ENCODE peak calls at places on chromosomes 13 and 19, in seven cellular contexts. One of them, this sample, is unnamed.

GRCh38 chr13:52414963-52415362 is 9.0 kb upstream of the THSD1 start:
- DNase-seq in astrocyte: peak; percentile 69
- DNase-seq in adrenal gland: no peak
- DNase-seq in sigmoid colon: no peak
- DNase-seq in mammary epithelial cell: peak; percentile 92
- DNase-seq in brain microvascular endothelial cell: peak; percentile 58
- DNase-seq in spleen: no peak
- DNase-seq in this sample: peak; percentile 98

GRCh38 chr13:100210966-100211710 is 122.2 kb downstream of the PCCA start:
- DNase-seq in astrocyte: peak; percentile 78
- DNase-seq in adrenal gland: no peak
- DNase-seq in sigmoid colon: no peak
- DNase-seq in mammary epithelial cell: no peak
- DNase-seq in brain microvascular endothelial cell: peak; percentile 51
- DNase-seq in spleen: no peak
- DNase-seq in this sample: no peak

GRCh38 chr13:55069746-55070145 is 2041.1 kb downstream of the OLFM4 start:
- DNase-seq in astrocyte: no peak
- DNase-seq in adrenal gland: no peak
- DNase-seq in sigmoid colon: no peak
- DNase-seq in mammary epithelial cell: no peak
- DNase-seq in brain microvascular endothelial cell: no peak
- DNase-seq in spleen: no peak
- DNase-seq in this sample: no peak

GRCh38 chr19:33221641-33222040 is 4.0 kb downstream of the SLC7A10 start:
- DNase-seq in astrocyte: peak; percentile 20
- DNase-seq in adrenal gland: no peak
- DNase-seq in sigmoid colon: no peak
- DNase-seq in mammary epithelial cell: no peak
- DNase-seq in brain microvascular endothelial cell: no peak
- DNase-seq in spleen: no peak
- DNase-seq in this sample: peak; percentile 5

GRCh38 chr13:93903909-93904308 is 575.6 kb downstream of the DCT start:
- DNase-seq in astrocyte: peak; percentile 63
- DNase-seq in adrenal gland: no peak
- DNase-seq in sigmoid colon: peak; percentile 65
- DNase-seq in mammary epithelial cell: no peak
- DNase-seq in brain microvascular endothelial cell: no peak
- DNase-seq in spleen: no peak
- DNase-seq in this sample: no peak

GRCh38 chr13:99982021-99982740 is 597 bp downstream of the ZIC2 start:
- DNase-seq in astrocyte: no peak
- DNase-seq in adrenal gland: no peak
- DNase-seq in sigmoid colon: no peak
- DNase-seq in mammary epithelial cell: peak; percentile 51
- DNase-seq in brain microvascular endothelial cell: no peak
- DNase-seq in spleen: peak; percentile 80
- DNase-seq in this sample: no peak

GRCh38 chr13:98571955-98572662 is 4.8 kb downstream of the STK24 start:
- DNase-seq in astrocyte: peak; percentile 32
- DNase-seq in adrenal gland: no peak
- DNase-seq in sigmoid colon: no peak
- DNase-seq in mammary epithelial cell: peak; percentile 38
- DNase-seq in brain microvascular endothelial cell: no peak
- DNase-seq in spleen: peak; percentile 76
- DNase-seq in this sample: peak; percentile 47

GRCh38 chr19:19107663-19108062 is 30.6 kb downstream of the TMEM161A start:
- DNase-seq in astrocyte: no peak
- DNase-seq in adrenal gland: no peak
- DNase-seq in sigmoid colon: no peak
- DNase-seq in mammary epithelial cell: no peak
- DNase-seq in brain microvascular endothelial cell: no peak
- DNase-seq in spleen: no peak
- DNase-seq in this sample: no peak

GRCh38 chr13:77868717-77869116 is 49.9 kb downstream of the EDNRB start:
- DNase-seq in astrocyte: no peak
- DNase-seq in adrenal gland: no peak
- DNase-seq in sigmoid colon: no peak
- DNase-seq in mammary epithelial cell: peak; percentile 0
- DNase-seq in brain microvascular endothelial cell: no peak
- DNase-seq in spleen: no peak
- DNase-seq in this sample: peak; percentile 35

GRCh38 chr19:33784432-33784831 is 12.2 kb upstream of the KCTD15 start:
- DNase-seq in astrocyte: peak; percentile 64
- DNase-seq in adrenal gland: no peak
- DNase-seq in sigmoid colon: no peak
- DNase-seq in mammary epithelial cell: no peak
- DNase-seq in brain microvascular endothelial cell: no peak
- DNase-seq in spleen: no peak
- DNase-seq in this sample: no peak

GRCh38 chr19:16587031-16588023 is 15.1 kb upstream of the SLC35E1 start:
- DNase-seq in astrocyte: peak; percentile 58
- DNase-seq in adrenal gland: no peak
- DNase-seq in sigmoid colon: no peak
- DNase-seq in mammary epithelial cell: peak; percentile 61
- DNase-seq in brain microvascular endothelial cell: peak; percentile 59
- DNase-seq in spleen: peak; percentile 94
- DNase-seq in this sample: peak; percentile 77

GRCh38 chr19:3606174-3606689 is 443 bp downstream of the TBXA2R start:
- DNase-seq in astrocyte: no peak
- DNase-seq in adrenal gland: peak; percentile 63
- DNase-seq in sigmoid colon: peak; percentile 75
- DNase-seq in mammary epithelial cell: no peak
- DNase-seq in brain microvascular endothelial cell: no peak
- DNase-seq in spleen: peak; percentile 85
- DNase-seq in this sample: no peak

GRCh38 chr19:29753190-29753933 is 38.3 kb upstream of the C19orf12 start:
- DNase-seq in astrocyte: no peak
- DNase-seq in adrenal gland: no peak
- DNase-seq in sigmoid colon: no peak
- DNase-seq in mammary epithelial cell: no peak
- DNase-seq in brain microvascular endothelial cell: no peak
- DNase-seq in spleen: no peak
- DNase-seq in this sample: no peak

DNA sequence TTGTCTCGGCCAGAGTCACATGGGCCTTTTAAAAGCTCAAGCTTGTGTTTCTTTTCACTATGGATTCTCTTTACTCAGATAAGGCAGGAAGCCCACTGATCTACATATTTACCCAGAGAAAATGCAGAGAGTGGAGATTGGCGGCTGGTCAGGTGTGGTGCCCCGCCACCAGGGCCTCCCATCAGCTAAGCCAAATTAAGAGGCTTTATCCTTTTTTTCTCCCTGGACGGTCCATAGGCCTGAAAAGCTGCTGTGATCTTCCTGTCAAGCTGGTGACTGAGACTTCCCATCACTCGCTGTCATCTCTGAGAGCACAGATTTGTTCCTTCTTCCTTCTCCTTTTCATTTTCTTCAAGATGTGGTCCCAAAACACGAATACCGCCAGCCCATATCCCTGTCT is 1.9 kb downstream of the SAFB start:
- DNase-seq in astrocyte: no peak
- DNase-seq in adrenal gland: no peak
- DNase-seq in sigmoid colon: no peak
- DNase-seq in mammary epithelial cell: no peak
- DNase-seq in brain microvascular endothelial cell: no peak
- DNase-seq in spleen: no peak
- DNase-seq in this sample: no peak
- H3K4me3 ChIP-seq in astrocyte: peak overlapping the region; percentile 94
- H3K4me3 ChIP-seq in adrenal gland: no peak overlapping the region
- H3K4me3 ChIP-seq in sigmoid colon: peak overlapping the region; percentile 90
- H3K4me3 ChIP-seq in mammary epithelial cell: peak overlapping the region; percentile 78
- H3K4me3 ChIP-seq in brain microvascular endothelial cell: peak overlapping the region; percentile 99
- H3K4me3 ChIP-seq in spleen: peak overlapping the region; percentile 92
- H3K4me3 ChIP-seq in this sample: peak overlapping the region; percentile 92

DNA sequence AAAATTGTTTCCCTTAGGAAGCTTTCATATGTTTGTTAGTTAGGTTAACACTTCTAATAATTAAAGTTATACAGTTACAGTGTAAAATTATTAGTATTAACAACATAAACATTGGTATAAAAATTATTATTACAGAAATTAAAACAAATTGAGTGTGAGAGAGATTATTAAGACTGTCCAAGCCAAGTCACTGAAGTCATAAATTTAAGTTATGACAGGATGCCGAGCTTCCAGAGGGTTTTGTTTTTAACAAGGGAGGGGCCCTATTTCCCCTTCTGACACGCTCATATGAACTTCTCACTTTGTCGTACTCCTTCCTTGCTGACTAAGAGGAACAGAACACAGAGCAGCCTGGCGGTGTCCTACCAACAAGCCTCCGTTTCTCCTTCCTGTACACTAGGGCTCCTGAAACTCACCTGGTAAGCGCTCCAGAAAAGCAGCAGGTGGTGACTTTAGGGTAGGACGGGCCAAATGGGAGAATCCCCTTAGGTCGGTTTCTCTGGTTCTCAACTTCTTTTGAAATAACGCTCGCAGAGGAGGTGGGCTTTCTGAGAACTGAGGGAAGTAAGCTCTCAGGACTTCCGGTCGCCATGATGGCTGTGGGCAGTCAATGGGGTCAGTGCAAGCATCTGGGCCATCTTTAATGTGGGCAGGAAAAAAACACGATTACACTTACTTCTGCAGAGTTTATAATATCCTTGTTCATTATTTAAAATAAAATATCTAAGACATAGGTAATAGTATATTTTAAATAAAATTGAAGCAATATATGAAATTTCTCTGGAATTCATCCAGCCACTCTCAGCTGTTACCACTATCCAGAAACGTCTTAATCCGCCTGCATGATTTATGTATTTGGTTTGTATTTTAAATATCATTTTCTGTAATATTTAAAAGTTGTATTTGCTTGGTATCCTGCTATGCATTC is at the start of gene CARD8:
- DNase-seq in astrocyte: peak; percentile 83
- DNase-seq in adrenal gland: peak; percentile 86
- DNase-seq in sigmoid colon: peak; percentile 89
- DNase-seq in mammary epithelial cell: peak; percentile 86
- DNase-seq in brain microvascular endothelial cell: peak; percentile 84
- DNase-seq in spleen: peak; percentile 92
- DNase-seq in this sample: peak; percentile 77
- TF ChIP-seq CTCF in astrocyte: no peak
- TF ChIP-seq CTCF in adrenal gland: no peak
- TF ChIP-seq CTCF in sigmoid colon: peak; percentile 20
- TF ChIP-seq CTCF in mammary epithelial cell: no peak
- TF ChIP-seq CTCF in brain microvascular endothelial cell: peak; percentile 24
- TF ChIP-seq CTCF in spleen: no peak
- TF ChIP-seq CTCF in this sample: no peak

DNA sequence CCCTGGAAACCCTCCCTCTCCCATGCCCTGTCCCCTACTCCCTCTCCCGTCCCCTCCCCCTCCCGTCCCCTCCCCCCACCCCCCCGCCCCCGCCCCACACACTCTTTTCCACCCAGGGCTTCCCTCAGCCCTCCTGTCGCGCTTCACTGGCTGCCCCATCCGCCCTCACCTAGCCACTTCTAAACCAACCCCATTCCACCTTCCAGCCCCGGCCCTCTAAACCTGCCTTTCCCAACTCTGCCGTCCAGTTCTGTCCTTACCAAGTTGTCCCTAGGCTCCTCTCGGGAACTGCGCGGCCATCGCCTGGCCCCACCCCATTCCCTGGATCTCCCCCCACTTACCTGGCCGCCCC is 972 bp downstream of the RGL3 start:
- DNase-seq in astrocyte: no peak
- DNase-seq in adrenal gland: no peak
- DNase-seq in sigmoid colon: no peak
- DNase-seq in mammary epithelial cell: no peak
- DNase-seq in brain microvascular endothelial cell: no peak
- DNase-seq in spleen: no peak
- DNase-seq in this sample: no peak
- H3K27me3 ChIP-seq in astrocyte: peaks cover 47% of the 10 kb centered on the region
- H3K27me3 ChIP-seq in adrenal gland: no peaks in the 10 kb centered on the region
- H3K27me3 ChIP-seq in sigmoid colon: peaks cover 42% of the 10 kb centered on the region
- H3K27me3 ChIP-seq in mammary epithelial cell: peaks cover 2% of the 10 kb centered on the region
- H3K27me3 ChIP-seq in brain microvascular endothelial cell: peaks cover 42% of the 10 kb centered on the region
- H3K27me3 ChIP-seq in spleen: peaks cover 56% of the 10 kb centered on the region
- H3K27me3 ChIP-seq in this sample: peaks cover 6% of the 10 kb centered on the region

GRCh38 chr19:1171755-1172352 is 2.2 kb downstream of the SBNO2 start:
- DNase-seq in astrocyte: no peak
- DNase-seq in adrenal gland: peak; percentile 67
- DNase-seq in sigmoid colon: peak; percentile 68
- DNase-seq in mammary epithelial cell: peak; percentile 50
- DNase-seq in brain microvascular endothelial cell: no peak
- DNase-seq in spleen: peak; percentile 72
- DNase-seq in this sample: no peak
- H3K4me3 ChIP-seq in astrocyte: peak overlapping the region; percentile 79
- H3K4me3 ChIP-seq in adrenal gland: no peak overlapping the region
- H3K4me3 ChIP-seq in sigmoid colon: peak overlapping the region; percentile 97
- H3K4me3 ChIP-seq in mammary epithelial cell: peak overlapping the region; percentile 82
- H3K4me3 ChIP-seq in brain microvascular endothelial cell: peak overlapping the region; percentile 17
- H3K4me3 ChIP-seq in spleen: peak overlapping the region; percentile 87
- H3K4me3 ChIP-seq in this sample: peak overlapping the region; percentile 87

DNA sequence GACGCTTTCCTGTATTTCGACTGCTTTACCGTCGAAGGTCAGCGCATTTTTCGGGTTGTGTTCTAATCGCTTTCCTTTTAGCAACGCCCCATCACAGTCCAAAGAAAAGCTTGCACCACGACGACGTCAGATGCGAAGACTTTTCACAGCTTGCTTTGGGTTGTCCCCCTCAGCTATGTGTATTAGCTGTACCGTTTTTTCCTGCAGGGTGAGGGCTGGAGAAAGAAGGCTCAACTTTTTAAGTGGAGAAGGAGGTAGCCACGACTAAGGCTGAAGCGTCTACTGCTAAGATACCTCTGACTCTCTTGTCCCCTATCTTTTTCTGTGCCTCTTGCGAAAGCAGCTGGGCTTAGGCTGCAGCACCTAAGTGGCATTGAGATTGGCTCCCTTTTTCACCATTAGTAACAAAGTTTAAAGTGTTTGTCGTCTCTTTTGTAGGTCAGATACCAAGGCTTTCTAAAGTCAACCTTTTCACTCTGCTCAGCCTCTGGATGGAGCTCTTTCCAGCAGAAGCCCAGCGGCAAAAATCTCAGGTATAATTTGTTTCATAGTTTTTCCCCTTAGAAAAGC is 793 bp downstream of the CDADC1 start:
- DNase-seq in astrocyte: peak; percentile 27
- DNase-seq in adrenal gland: peak; percentile 32
- DNase-seq in sigmoid colon: no peak
- DNase-seq in mammary epithelial cell: peak; percentile 32
- DNase-seq in brain microvascular endothelial cell: peak; percentile 6
- DNase-seq in spleen: no peak
- DNase-seq in this sample: peak; percentile 15
- TF ChIP-seq CTCF in astrocyte: peak; percentile 25
- TF ChIP-seq CTCF in adrenal gland: no peak
- TF ChIP-seq CTCF in sigmoid colon: no peak
- TF ChIP-seq CTCF in mammary epithelial cell: no peak
- TF ChIP-seq CTCF in brain microvascular endothelial cell: peak; percentile 40
- TF ChIP-seq CTCF in spleen: no peak
- TF ChIP-seq CTCF in this sample: peak; percentile 11

DNA sequence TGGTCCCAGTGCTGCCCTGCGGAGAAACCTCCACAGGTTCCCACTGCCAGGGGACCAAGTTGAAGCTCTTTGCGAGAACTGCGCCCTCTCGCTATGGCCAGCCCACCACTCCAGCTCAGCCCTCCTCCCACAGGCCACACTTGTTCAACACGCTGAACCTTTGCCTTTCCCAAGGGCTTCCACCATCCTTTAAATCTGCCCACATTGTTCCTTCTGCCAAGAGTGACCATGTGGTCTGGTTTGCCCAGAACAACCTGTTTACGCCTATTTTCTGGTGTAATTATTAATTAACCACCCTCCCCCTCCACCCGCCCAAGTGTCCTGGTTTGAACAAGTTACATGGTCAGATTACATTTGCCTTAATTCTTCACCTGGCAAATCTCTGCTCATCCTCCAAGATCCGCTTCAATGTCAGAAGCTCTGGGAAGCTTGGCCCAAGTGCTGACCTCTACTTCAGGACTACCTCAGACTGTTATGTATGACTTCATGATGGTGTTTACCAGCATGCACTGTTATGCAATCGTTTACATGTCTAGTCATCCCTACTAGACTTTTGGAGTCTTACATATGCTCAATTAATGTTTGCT is 12.0 kb upstream of the USP12 start:
- DNase-seq in astrocyte: no peak
- DNase-seq in adrenal gland: no peak
- DNase-seq in sigmoid colon: no peak
- DNase-seq in mammary epithelial cell: no peak
- DNase-seq in brain microvascular endothelial cell: no peak
- DNase-seq in spleen: no peak
- DNase-seq in this sample: peak; percentile 77
- H3K27me3 ChIP-seq in astrocyte: no peaks in the 10 kb centered on the region
- H3K27me3 ChIP-seq in adrenal gland: no peaks in the 10 kb centered on the region
- H3K27me3 ChIP-seq in sigmoid colon: no peaks in the 10 kb centered on the region
- H3K27me3 ChIP-seq in mammary epithelial cell: no peaks in the 10 kb centered on the region
- H3K27me3 ChIP-seq in brain microvascular endothelial cell: no peaks in the 10 kb centered on the region
- H3K27me3 ChIP-seq in spleen: no peaks in the 10 kb centered on the region
- H3K27me3 ChIP-seq in this sample: no peaks in the 10 kb centered on the region

This sample was measured in bronchial epithelial cell.